ENCODE peak calls at places on chromosomes 2 and 18, in four cellular contexts. Z, S, V and D are unnamed samples.

GRCh38 chr18:72541871-72542690 is 2.1 kb downstream of the CBLN2 start:
- DNase-seq in Z (no peak), S (no peak), V (no peak), D (no peak)

GRCh38 chr2:73890301-73891092 is 2.3 kb upstream of the ACTG2 start:
- DNase-seq in Z (no peak), S (no peak), V (no peak), D (no peak)

GRCh38 chr2:176508984-176509383 is 239.7 kb downstream of the MTX2 start:
- DNase-seq in Z (no peak), S (no peak), V (no peak), D (no peak)

GRCh38 chr2:18435425-18436037 is 124.9 kb downstream of the RDH14 start:
- DNase-seq in Z (no peak), S (peak; percentile 70), V (no peak), D (no peak)

GRCh38 chr18:69031571-69032451 is 233.9 kb downstream of the CCDC102B start:
- DNase-seq in Z (no peak), S (no peak), V (no peak), D (no peak)

GRCh38 chr2:232541195-232541960 is 1.9 kb downstream of the CHRNG start:
- DNase-seq in Z (no peak), S (no peak), V (no peak), D (no peak)

GRCh38 chr18:2411381-2411977 is 159.8 kb downstream of the METTL4 start:
- DNase-seq in Z (no peak), S (peak; percentile 3), V (no peak), D (no peak)

GRCh38 chr2:241463276-241464135 is 44.9 kb downstream of the STK25 start:
- DNase-seq in Z (no peak), S (no peak), V (no peak), D (no peak)

GRCh38 chr2:222813177-222813843 is 47.5 kb upstream of the ACSL3 start:
- DNase-seq in Z (no peak), S (no peak), V (no peak), D (no peak)

GRCh38 chr2:129810521-129810920 is 168.9 kb upstream of the RAB6C start:
- DNase-seq in Z (no peak), S (no peak), V (no peak), D (no peak)

GRCh38 chr2:241047253-241048010 is 49.0 kb downstream of the SNED1 start:
- DNase-seq in Z (no peak), S (no peak), V (no peak), D (no peak)

GRCh38 chr2:144082327-144082726 is 437.6 kb downstream of the ZEB2 start:
- DNase-seq in Z (no peak), S (no peak), V (no peak), D (no peak)

GRCh38 chr18:57921708-57922107 is 118.6 kb upstream of the ATP8B1 start:
- DNase-seq in Z (no peak), S (no peak), V (no peak), D (no peak)

GRCh38 chr2:120930236-120930635 is 194.6 kb downstream of the GLI2 start:
- DNase-seq in Z (no peak), S (no peak), V (no peak), D (no peak)
- H3K4me1 ChIP-seq in Z (no peaks in the 10 kb centered on the region), S (peaks cover 43% of the 10 kb centered on the region), V (peaks cover 2% of the 10 kb centered on the region), D (peaks cover 29% of the 10 kb centered on the region)

DNA sequence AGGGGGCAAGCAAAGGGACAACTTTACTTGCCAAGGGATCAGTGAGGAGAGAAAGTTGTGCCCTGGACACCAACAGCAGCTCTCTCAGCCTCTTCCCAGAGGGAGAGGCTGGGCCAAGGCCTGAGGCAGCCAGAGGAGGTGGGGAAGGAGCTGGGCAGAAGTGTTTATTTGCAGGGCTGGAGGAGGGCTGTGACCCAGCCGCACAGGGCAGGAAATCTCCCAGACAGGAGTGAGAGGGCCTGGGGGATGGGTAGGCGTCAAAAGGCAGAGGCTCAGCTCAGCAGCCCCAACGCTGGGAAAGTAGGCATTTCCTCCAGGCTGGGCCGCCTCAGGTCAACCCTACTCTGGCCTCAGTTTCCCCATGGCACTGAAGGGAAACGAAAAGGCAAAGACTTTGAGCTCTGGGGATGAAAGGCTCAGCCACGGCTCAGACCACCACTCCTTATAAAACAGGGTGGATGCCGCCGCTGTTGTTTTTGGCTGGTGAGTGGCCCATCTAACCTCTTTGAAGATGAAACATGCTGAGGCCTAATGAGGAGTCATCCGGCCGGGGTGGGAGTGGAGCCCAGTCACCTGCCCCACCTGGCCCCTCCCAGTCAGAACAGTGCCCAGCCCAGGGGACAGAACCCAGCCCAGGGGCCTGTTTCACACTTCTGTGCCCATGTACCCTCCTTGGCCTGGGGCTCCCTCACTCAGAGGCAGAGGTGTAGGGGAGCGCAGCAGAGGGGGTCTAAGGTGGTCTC is 21.9 kb upstream of the SEMA4C start:
- DNase-seq in Z (no peak), S (no peak), V (peak; percentile 82), D (no peak)
- H3K27ac ChIP-seq in Z (no peak overlapping the region), S (no peak overlapping the region), V (no peak overlapping the region), D (peak overlapping the region; percentile 67)

GRCh38 chr2:10860476-10861325 is 48.1 kb upstream of the PDIA6 start:
- DNase-seq in Z (no peak), S (no peak), V (no peak), D (no peak)
- H3K4me1 ChIP-seq in Z (peaks cover 14% of the 10 kb centered on the region), S (no peaks in the 10 kb centered on the region), V (peaks cover 6% of the 10 kb centered on the region), D (no peaks in the 10 kb centered on the region)

GRCh38 chr2:235999011-235999410 is 169.2 kb downstream of the GBX2 start:
- DNase-seq in Z (no peak), S (no peak), V (no peak), D (no peak)

GRCh38 chr2:235996419-235996818 is 171.8 kb downstream of the GBX2 start:
- DNase-seq in Z (no peak), S (no peak), V (no peak), D (no peak)

GRCh38 chr2:236001166-236001828 is 166.9 kb downstream of the GBX2 start:
- DNase-seq in Z (no peak), S (no peak), V (no peak), D (no peak)

GRCh38 chr2:236001854-236002253 is 166.3 kb downstream of the GBX2 start:
- DNase-seq in Z (no peak), S (no peak), V (no peak), D (no peak)
- H3K27ac ChIP-seq in Z (no peak overlapping the region), S (no peak overlapping the region), V (no peak overlapping the region), D (no peak overlapping the region)

GRCh38 chr2:42026332-42026731 is 21.5 kb upstream of the PKDCC start:
- DNase-seq in Z (no peak), S (no peak), V (no peak), D (no peak)

GRCh38 chr2:42030829-42031228 is 17.0 kb upstream of the PKDCC start:
- DNase-seq in Z (no peak), S (no peak), V (no peak), D (no peak)

GRCh38 chr2:42030196-42030759 is 17.5 kb upstream of the PKDCC start:
- DNase-seq in Z (no peak), S (no peak), V (no peak), D (no peak)

GRCh38 chr2:42029639-42030195 is 18.1 kb upstream of the PKDCC start:
- DNase-seq in Z (no peak), S (no peak), V (no peak), D (no peak)

DNA sequence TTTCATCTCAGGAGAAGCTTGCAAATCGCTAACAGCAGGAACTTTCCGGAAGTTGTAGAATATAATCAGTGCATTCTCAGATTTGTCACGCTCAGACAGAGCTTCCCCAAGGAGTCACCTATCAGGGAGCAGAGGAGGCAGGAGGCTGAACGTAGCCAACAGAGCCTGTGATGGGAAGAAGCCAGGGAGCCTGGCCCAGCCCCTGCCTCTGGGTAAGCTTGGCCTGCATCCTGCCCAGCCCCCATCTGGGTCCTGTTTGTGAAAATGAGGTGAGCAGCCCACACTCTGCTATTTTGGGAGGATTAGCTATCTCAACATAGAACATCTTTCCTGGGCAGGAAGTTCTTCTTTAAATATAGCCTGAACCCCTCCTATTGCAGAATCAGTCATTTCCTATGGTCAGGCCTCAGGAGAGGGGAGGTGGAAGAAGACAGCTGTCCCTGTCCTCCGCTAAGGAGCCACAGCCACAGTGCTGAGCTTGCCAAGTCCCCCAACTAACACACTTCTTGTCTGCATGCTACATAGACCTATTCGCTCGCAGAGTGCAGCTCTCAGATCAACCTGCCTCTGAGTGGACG is 19.2 kb upstream of the PKDCC start:
- DNase-seq in Z (no peak), S (no peak), V (peak; percentile 77), D (no peak)
- H3K4me1 ChIP-seq in Z (peaks cover 19% of the 10 kb centered on the region), S (no peaks in the 10 kb centered on the region), V (peaks cover 16% of the 10 kb centered on the region), D (peaks cover 22% of the 10 kb centered on the region)